ENCODE peak calls at places on chromosomes 1 and 21, in six cellular contexts. D is hepatocyte, T is GM04504, B is cerebellar cortex, N is upper lobe of right lung, C is hepatic stellate cell. O is an unnamed sample.

GRCh38 chr21:36663033-36663855 is 35.7 kb upstream of the SIM2 start:
- DNase-seq in T (no peak), D (no peak), B (no peak), C (no peak), N (no peak), O (no peak)

GRCh38 chr1:85898861-85899260 is 190.6 kb upstream of the ZNHIT6 start:
- DNase-seq in C (no peak), B (no peak), N (no peak), T (no peak), D (no peak), O (no peak)

GRCh38 chr1:167156466-167156865 is 62.6 kb downstream of the STYXL2 start:
- DNase-seq in B (peak; percentile 93), D (no peak), C (no peak), T (no peak), N (no peak), O (no peak)

GRCh38 chr1:94335950-94336349 is 82.2 kb upstream of the ABCD3 start:
- DNase-seq in C (peak; percentile 35), D (peak; percentile 90), T (peak; percentile 83), B (peak; percentile 96), N (no peak), O (peak; percentile 55)

GRCh38 chr1:223611939-223612338 is 53.6 kb downstream of the CAPN8 start:
- DNase-seq in T (no peak), C (no peak), N (no peak), B (no peak), D (no peak), O (no peak)

GRCh38 chr1:101363891-101364318 is 127.1 kb downstream of the S1PR1 start:
- DNase-seq in N (no peak), C (no peak), T (no peak), B (no peak), D (no peak), O (no peak)

GRCh38 chr1:32068891-32069590 is 3.7 kb upstream of the TMEM39B start:
- DNase-seq in C (peak; percentile 32), T (no peak), N (no peak), B (no peak), D (no peak), O (no peak)

GRCh38 chr1:41695118-41695517 is 210.6 kb upstream of the EDN2 start:
- DNase-seq in C (no peak), D (no peak), B (peak; percentile 46), N (peak; percentile 64), T (no peak), O (no peak)

GRCh38 chr1:213381572-213382084 is 330.6 kb downstream of the RPS6KC1 start:
- DNase-seq in N (no peak), C (no peak), B (peak; percentile 34), T (no peak), D (no peak), O (no peak)

GRCh38 chr1:89069955-89070354 is 4.9 kb upstream of the GBP1 start:
- DNase-seq in T (no peak), C (no peak), B (no peak), D (no peak), N (no peak), O (no peak)

GRCh38 chr21:45910155-45910547 is 71.4 kb upstream of the COL6A1 start:
- DNase-seq in B (no peak), N (no peak), D (no peak), T (no peak), C (no peak), O (no peak)

GRCh38 chr21:37459575-37459974 is 93.0 kb downstream of the DYRK1A start:
- DNase-seq in N (no peak), B (no peak), C (peak; percentile 54), T (no peak), D (no peak), O (no peak)

GRCh38 chr1:30374400-30375070 is 348.9 kb downstream of the MATN1 start:
- DNase-seq in D (no peak), N (peak; percentile 47), T (no peak), C (no peak), B (no peak), O (no peak)

GRCh38 chr1:28449904-28450303 is 55.9 kb upstream of the RCC1 start:
- DNase-seq in D (no peak), T (no peak), N (no peak), C (no peak), B (no peak), O (no peak)

GRCh38 chr1:903721-904270 is 19.9 kb upstream of the SAMD11 start:
- DNase-seq in C (peak; percentile 6), B (no peak), N (peak; percentile 65), D (peak; percentile 7), T (no peak), O (no peak)

GRCh38 chr1:86461482-86461881 is 7.2 kb upstream of the CLCA1 start:
- DNase-seq in N (no peak), C (no peak), B (no peak), T (no peak), D (no peak), O (no peak)

GRCh38 chr1:24705260-24706073 is 39.8 kb upstream of the CLIC4 start:
- DNase-seq in T (no peak), C (peak; percentile 56), B (peak; percentile 71), D (peak; percentile 94), N (peak; percentile 88), O (peak; percentile 84)

GRCh38 chr21:39175154-39175553 is 8.1 kb downstream of the PSMG1 start:
- DNase-seq in D (peak; percentile 29), T (no peak), B (no peak), C (no peak), N (no peak), O (no peak)

GRCh38 chr1:201795066-201795465 is 33.9 kb upstream of the IPO9 start:
- DNase-seq in D (peak; percentile 51), B (no peak), T (no peak), C (peak; percentile 52), N (no peak), O (no peak)

GRCh38 chr1:81702903-81703302 is 97.8 kb upstream of the ADGRL2 start:
- DNase-seq in T (peak; percentile 73), C (peak; percentile 47), D (no peak), B (no peak), N (no peak), O (no peak)

GRCh38 chr1:31593770-31594632 is 17.7 kb downstream of the TINAGL1 start:
- DNase-seq in C (peak; percentile 82), N (peak; percentile 89), D (peak; percentile 87), T (peak; percentile 48), B (peak; percentile 68), O (no peak)

GRCh38 chr1:215605011-215605621 is 38.0 kb downstream of the KCTD3 start:
- DNase-seq in N (no peak), C (no peak), D (no peak), B (no peak), T (no peak), O (no peak)

GRCh38 chr1:183881387-183882084 is 76.6 kb downstream of the RGL1 start:
- DNase-seq in N (peak; percentile 75), C (peak; percentile 59), B (no peak), T (no peak), D (peak; percentile 80), O (peak; percentile 51)

GRCh38 chr1:116877369-116877768 is 32.3 kb upstream of the PTGFRN start:
- DNase-seq in N (no peak), C (no peak), D (no peak), T (no peak), B (peak; percentile 32), O (no peak)

GRCh38 chr1:176174108-176174507 is 33.0 kb downstream of the COP1 start:
- DNase-seq in N (no peak), B (no peak), D (no peak), T (no peak), C (no peak), O (no peak)